ENCODE peak calls at places on chromosomes 2 and 18, in four cellular contexts. One of them, this sample, is unnamed.

GRCh38 chr18:59039449-59039848 is 100.2 kb upstream of the SEC11C start:
- DNase-seq in GM12865: no peak
- DNase-seq in fibroblast of lung: no peak
- DNase-seq in colonic mucosa: no peak
- DNase-seq in this sample: no peak

GRCh38 chr18:22250591-22250996 is 81.2 kb downstream of the GATA6 start:
- DNase-seq in GM12865: no peak
- DNase-seq in fibroblast of lung: peak
- DNase-seq in colonic mucosa: peak
- DNase-seq in this sample: no peak

GRCh38 chr2:225889452-225889851 is 489.9 kb downstream of the NYAP2 start:
- DNase-seq in GM12865: peak
- DNase-seq in colonic mucosa: peak
- DNase-seq in fibroblast of lung: peak
- DNase-seq in this sample: no peak

GRCh38 chr2:83991992-83992391 is 467.1 kb downstream of the SUCLG1 start:
- DNase-seq in GM12865: no peak
- DNase-seq in colonic mucosa: no peak
- DNase-seq in fibroblast of lung: no peak
- DNase-seq in this sample: no peak

GRCh38 chr2:1965726-1966125 is 221.4 kb upstream of the PXDN start:
- DNase-seq in GM12865: no peak
- DNase-seq in fibroblast of lung: no peak
- DNase-seq in colonic mucosa: no peak
- DNase-seq in this sample: no peak

GRCh38 chr2:17520761-17521160 is 2.5 kb upstream of the RAD51AP2 start:
- DNase-seq in colonic mucosa: no peak
- DNase-seq in GM12865: peak
- DNase-seq in fibroblast of lung: no peak
- DNase-seq in this sample: no peak

GRCh38 chr2:101190753-101191516 is 39.8 kb upstream of the TBC1D8 start:
- DNase-seq in GM12865: no peak
- DNase-seq in colonic mucosa: no peak
- DNase-seq in fibroblast of lung: no peak
- DNase-seq in this sample: no peak

GRCh38 chr2:219629976-219630695 is 2.7 kb downstream of the SLC4A3 start:
- DNase-seq in colonic mucosa: no peak
- DNase-seq in fibroblast of lung: no peak
- DNase-seq in GM12865: no peak
- DNase-seq in this sample: no peak

GRCh38 chr2:144524190-144524957 is 4.5 kb upstream of the ZEB2 start:
- DNase-seq in GM12865: no peak
- DNase-seq in fibroblast of lung: peak
- DNase-seq in colonic mucosa: no peak
- DNase-seq in this sample: no peak

GRCh38 chr2:189577108-189577507 is 3.5 kb downstream of the SLC40A1 start:
- DNase-seq in colonic mucosa: no peak
- DNase-seq in GM12865: no peak
- DNase-seq in fibroblast of lung: no peak
- DNase-seq in this sample: no peak

GRCh38 chr2:181190711-181191110 is 210.3 kb downstream of the UBE2E3 start:
- DNase-seq in fibroblast of lung: no peak
- DNase-seq in GM12865: no peak
- DNase-seq in colonic mucosa: no peak
- DNase-seq in this sample: no peak

GRCh38 chr2:47907097-47907781 is 941 bp upstream of the FBXO11 start:
- DNase-seq in GM12865: peak
- DNase-seq in colonic mucosa: peak
- DNase-seq in fibroblast of lung: no peak
- DNase-seq in this sample: no peak

GRCh38 chr2:64263315-64263714 is 119.1 kb upstream of the PELI1 start:
- DNase-seq in GM12865: no peak
- DNase-seq in colonic mucosa: no peak
- DNase-seq in fibroblast of lung: peak
- DNase-seq in this sample: no peak

GRCh38 chr2:99420031-99420430 is 69.8 kb downstream of the REV1 start:
- DNase-seq in GM12865: no peak
- DNase-seq in colonic mucosa: no peak
- DNase-seq in fibroblast of lung: peak
- DNase-seq in this sample: no peak

GRCh38 chr2:36951574-36951973 is 14.8 kb downstream of the STRN start:
- DNase-seq in GM12865: no peak
- DNase-seq in fibroblast of lung: peak
- DNase-seq in colonic mucosa: no peak
- DNase-seq in this sample: no peak

GRCh38 chr18:42586603-42587002 is 528.9 kb downstream of the RIT2 start:
- DNase-seq in fibroblast of lung: no peak
- DNase-seq in colonic mucosa: no peak
- DNase-seq in GM12865: no peak
- DNase-seq in this sample: no peak

GRCh38 chr2:11071207-11071606 is 84.1 kb upstream of the SLC66A3 start:
- DNase-seq in fibroblast of lung: no peak
- DNase-seq in colonic mucosa: peak
- DNase-seq in GM12865: peak
- DNase-seq in this sample: peak

DNA sequence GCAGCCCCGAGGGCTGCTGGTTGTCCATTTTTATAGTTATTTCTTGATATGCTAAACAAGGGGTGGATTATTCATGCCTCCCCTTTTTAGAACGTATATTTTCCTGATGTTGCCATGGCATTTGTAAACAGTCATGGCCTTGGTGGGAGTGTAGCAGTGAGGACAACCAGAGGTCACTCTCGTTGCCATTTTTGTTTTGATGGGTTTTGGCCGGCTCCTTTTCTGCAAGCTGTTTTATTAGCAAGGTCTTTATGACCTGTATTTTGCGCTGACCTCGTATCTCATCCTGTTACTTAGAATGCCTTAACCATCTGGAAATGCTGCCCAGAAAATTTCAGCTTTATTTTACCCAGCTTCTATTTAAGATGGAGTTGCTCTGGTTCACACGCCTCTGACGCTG is 825.8 kb upstream of the CDH2 start:
- DNase-seq in colonic mucosa: no peak
- DNase-seq in fibroblast of lung: no peak
- DNase-seq in GM12865: no peak
- DNase-seq in this sample: no peak
- H3K4me3 ChIP-seq in colonic mucosa: no peak
- H3K4me3 ChIP-seq in fibroblast of lung: no peak
- H3K4me3 ChIP-seq in GM12865: no peak
- H3K4me3 ChIP-seq in this sample: no peak

GRCh38 chr2:192087398-192087958 is 107.3 kb downstream of the TMEFF2 start:
- DNase-seq in GM12865: no peak
- DNase-seq in fibroblast of lung: peak
- DNase-seq in colonic mucosa: no peak
- DNase-seq in this sample: no peak

DNA sequence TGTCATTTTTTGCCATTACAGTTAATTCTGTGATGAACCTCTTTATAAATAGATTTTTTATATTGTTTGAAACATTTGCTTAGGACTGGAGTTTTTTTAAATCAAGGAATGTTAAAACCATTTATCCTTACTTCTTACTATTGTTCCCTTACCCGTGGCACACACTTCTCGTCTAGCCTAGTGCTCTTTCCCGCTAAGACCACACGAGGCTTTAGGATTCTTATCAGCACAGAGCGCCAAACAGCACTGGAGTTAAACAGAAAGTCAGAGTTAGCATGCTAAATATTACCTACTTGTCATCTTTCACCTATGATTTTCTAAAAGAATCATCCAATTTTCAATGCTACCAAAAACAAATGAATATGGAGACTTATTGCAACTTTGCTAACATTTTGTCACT is 112.6 kb downstream of the TMEFF2 start:
- DNase-seq in fibroblast of lung: no peak
- DNase-seq in GM12865: no peak
- DNase-seq in colonic mucosa: no peak
- DNase-seq in this sample: no peak
- TF ChIP-seq CTCF in fibroblast of lung: no peak
- TF ChIP-seq CTCF in GM12865: no peak
- TF ChIP-seq CTCF in colonic mucosa: no peak
- TF ChIP-seq CTCF in this sample: no peak

GRCh38 chr2:240832205-240832727 is 12.2 kb upstream of the KIF1A start:
- DNase-seq in colonic mucosa: peak
- DNase-seq in GM12865: peak
- DNase-seq in fibroblast of lung: peak
- DNase-seq in this sample: peak

GRCh38 chr2:240831594-240832204 is 11.7 kb upstream of the KIF1A start:
- DNase-seq in fibroblast of lung: no peak
- DNase-seq in GM12865: no peak
- DNase-seq in colonic mucosa: no peak
- DNase-seq in this sample: no peak

GRCh38 chr2:240834377-240834975 is 14.5 kb upstream of the KIF1A start:
- DNase-seq in fibroblast of lung: no peak
- DNase-seq in GM12865: no peak
- DNase-seq in colonic mucosa: no peak
- DNase-seq in this sample: no peak

GRCh38 chr2:240833724-240834285 is 13.8 kb upstream of the KIF1A start:
- DNase-seq in GM12865: no peak
- DNase-seq in colonic mucosa: no peak
- DNase-seq in fibroblast of lung: no peak
- DNase-seq in this sample: no peak

GRCh38 chr2:240832816-240833497 is 12.9 kb upstream of the KIF1A start:
- DNase-seq in GM12865: no peak
- DNase-seq in fibroblast of lung: no peak
- DNase-seq in colonic mucosa: no peak
- DNase-seq in this sample: no peak
- H3K4me3 ChIP-seq in GM12865: no peak
- H3K4me3 ChIP-seq in fibroblast of lung: no peak
- H3K4me3 ChIP-seq in colonic mucosa: no peak
- H3K4me3 ChIP-seq in this sample: no peak

GRCh38 chr2:209505410-209505809 is 81.6 kb downstream of the MAP2 start:
- DNase-seq in colonic mucosa: no peak
- DNase-seq in fibroblast of lung: no peak
- DNase-seq in GM12865: no peak
- DNase-seq in this sample: no peak
- TF ChIP-seq CTCF in colonic mucosa: no peak
- TF ChIP-seq CTCF in fibroblast of lung: no peak
- TF ChIP-seq CTCF in GM12865: no peak
- TF ChIP-seq CTCF in this sample: no peak

GRCh38 chr2:165274698-165275097 is 35.5 kb downstream of the SCN2A start:
- DNase-seq in fibroblast of lung: peak
- DNase-seq in colonic mucosa: peak
- DNase-seq in GM12865: peak
- DNase-seq in this sample: no peak
- H3K4me3 ChIP-seq in fibroblast of lung: no peak
- H3K4me3 ChIP-seq in colonic mucosa: no peak
- H3K4me3 ChIP-seq in GM12865: no peak
- H3K4me3 ChIP-seq in this sample: no peak

GRCh38 chr2:30665761-30666306 is 141.4 kb downstream of the CAPN13 start:
- DNase-seq in GM12865: no peak
- DNase-seq in fibroblast of lung: no peak
- DNase-seq in colonic mucosa: no peak
- DNase-seq in this sample: no peak

GRCh38 chr2:30666307-30666874 is 140.9 kb downstream of the CAPN13 start:
- DNase-seq in fibroblast of lung: peak
- DNase-seq in colonic mucosa: peak
- DNase-seq in GM12865: peak
- DNase-seq in this sample: peak

GRCh38 chr2:30673127-30673526 is 134.1 kb downstream of the CAPN13 start:
- DNase-seq in GM12865: no peak
- DNase-seq in fibroblast of lung: no peak
- DNase-seq in colonic mucosa: no peak
- DNase-seq in this sample: no peak

GRCh38 chr2:30675758-30676157 is 131.5 kb downstream of the CAPN13 start:
- DNase-seq in colonic mucosa: no peak
- DNase-seq in GM12865: no peak
- DNase-seq in fibroblast of lung: no peak
- DNase-seq in this sample: no peak

DNA sequence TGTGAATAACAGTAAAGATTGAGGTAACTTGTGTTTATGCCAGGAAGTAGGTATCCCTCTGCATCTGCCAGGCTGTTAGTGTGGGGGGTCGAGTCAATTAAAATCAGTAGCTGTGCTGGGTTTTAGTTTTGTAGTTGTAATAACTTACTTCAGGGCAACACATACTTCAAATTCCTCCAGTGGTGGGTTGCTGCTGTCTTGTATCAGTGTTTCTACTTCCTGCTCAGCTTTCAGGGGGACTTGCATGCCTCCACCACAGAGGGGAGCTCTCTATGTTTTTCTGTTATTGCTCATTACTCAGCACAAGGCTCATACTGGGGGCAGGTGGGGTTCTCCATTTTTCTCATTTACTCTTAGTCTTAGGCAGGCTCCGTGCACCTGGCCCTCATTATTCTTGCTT is 136.8 kb downstream of the CAPN13 start:
- DNase-seq in GM12865: no peak
- DNase-seq in colonic mucosa: peak
- DNase-seq in fibroblast of lung: no peak
- DNase-seq in this sample: no peak
- TF ChIP-seq CTCF in GM12865: no peak
- TF ChIP-seq CTCF in colonic mucosa: no peak
- TF ChIP-seq CTCF in fibroblast of lung: no peak
- TF ChIP-seq CTCF in this sample: peak

DNA sequence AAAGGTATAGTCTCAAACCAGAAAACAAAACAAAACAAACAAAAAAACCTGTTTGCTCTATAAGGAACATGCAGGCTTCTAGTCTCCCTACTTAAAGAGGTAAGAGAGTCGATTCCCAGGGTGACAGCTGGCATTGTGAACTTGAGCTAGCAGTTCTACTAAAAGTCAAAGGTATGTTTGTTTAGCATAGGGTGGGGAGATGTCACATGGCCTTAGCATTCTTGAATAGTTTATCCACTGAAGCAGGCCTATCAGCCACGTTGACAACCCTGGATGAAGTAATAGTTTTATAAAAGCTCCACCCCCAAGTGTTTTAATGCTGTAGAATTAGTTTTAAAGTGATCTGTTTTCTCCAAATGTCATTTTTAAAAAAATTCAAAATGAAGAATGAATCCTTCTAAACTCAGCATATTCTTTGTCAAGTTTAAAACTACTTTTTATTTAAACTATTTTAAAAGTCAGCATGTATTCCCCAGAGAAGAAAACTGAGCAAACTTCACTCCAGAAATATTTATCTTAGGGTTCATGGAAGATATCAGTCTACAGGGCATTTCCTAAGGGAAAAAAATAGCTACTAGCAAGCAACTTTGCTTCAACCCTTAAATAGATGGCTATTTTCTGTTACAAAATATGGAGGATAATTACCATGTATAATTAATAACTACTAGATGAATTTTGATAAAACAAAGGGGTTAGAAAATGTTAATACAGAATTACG is 1.7 kb downstream of the MYOM1 start:
- DNase-seq in GM12865: no peak
- DNase-seq in colonic mucosa: peak
- DNase-seq in fibroblast of lung: no peak
- DNase-seq in this sample: no peak
- H3K4me3 ChIP-seq in GM12865: no peak
- H3K4me3 ChIP-seq in colonic mucosa: no peak
- H3K4me3 ChIP-seq in fibroblast of lung: no peak
- H3K4me3 ChIP-seq in this sample: no peak

This sample was measured in GM12864.